ENCODE peak calls at places on chromosomes 6 and 20, in ten cellular contexts. One of them, this sample, is unnamed.
A peak's percentile ranks its signal among the peaks of the same experiment; 100 is the strongest.

GRCh38 chr20:3276400-3277015 is 37.5 kb upstream of the SLC4A11 start:
- DNase-seq in A549: peak; percentile 66
- DNase-seq in ovary: no peak
- DNase-seq in esophagus muscularis mucosa: no peak
- DNase-seq in SK-N-SH: no peak
- DNase-seq in stomach: no peak
- DNase-seq in GM12878: no peak
- DNase-seq in sigmoid colon: no peak
- DNase-seq in tibial nerve: no peak
- DNase-seq in suprapubic skin: no peak
- DNase-seq in this sample: no peak

GRCh38 chr20:9467995-9468394 is 46.4 kb upstream of the LAMP5 start:
- DNase-seq in ovary: no peak
- DNase-seq in esophagus muscularis mucosa: no peak
- DNase-seq in sigmoid colon: no peak
- DNase-seq in stomach: no peak
- DNase-seq in SK-N-SH: peak; percentile 44
- DNase-seq in suprapubic skin: no peak
- DNase-seq in A549: peak; percentile 17
- DNase-seq in GM12878: no peak
- DNase-seq in tibial nerve: no peak
- DNase-seq in this sample: no peak

GRCh38 chr6:13427346-13427745 is 60.1 kb downstream of the GFOD1 start:
- DNase-seq in tibial nerve: no peak
- DNase-seq in sigmoid colon: no peak
- DNase-seq in stomach: no peak
- DNase-seq in suprapubic skin: no peak
- DNase-seq in esophagus muscularis mucosa: no peak
- DNase-seq in A549: no peak
- DNase-seq in GM12878: peak; percentile 34
- DNase-seq in ovary: no peak
- DNase-seq in SK-N-SH: no peak
- DNase-seq in this sample: no peak

GRCh38 chr6:32194825-32195651 is 2.6 kb upstream of the GPSM3 start:
- DNase-seq in sigmoid colon: no peak
- DNase-seq in SK-N-SH: peak; percentile 45
- DNase-seq in suprapubic skin: no peak
- DNase-seq in tibial nerve: peak; percentile 62
- DNase-seq in stomach: no peak
- DNase-seq in GM12878: no peak
- DNase-seq in esophagus muscularis mucosa: no peak
- DNase-seq in ovary: no peak
- DNase-seq in A549: peak; percentile 66
- DNase-seq in this sample: peak; percentile 44

GRCh38 chr6:143496974-143497373 is 14.5 kb downstream of the FUCA2 start:
- DNase-seq in SK-N-SH: no peak
- DNase-seq in esophagus muscularis mucosa: no peak
- DNase-seq in stomach: no peak
- DNase-seq in A549: no peak
- DNase-seq in ovary: no peak
- DNase-seq in tibial nerve: no peak
- DNase-seq in sigmoid colon: no peak
- DNase-seq in suprapubic skin: no peak
- DNase-seq in GM12878: no peak
- DNase-seq in this sample: no peak

GRCh38 chr6:45541934-45542333 is 164.2 kb upstream of the SUPT3H start:
- DNase-seq in SK-N-SH: no peak
- DNase-seq in A549: no peak
- DNase-seq in sigmoid colon: no peak
- DNase-seq in ovary: no peak
- DNase-seq in GM12878: no peak
- DNase-seq in stomach: no peak
- DNase-seq in esophagus muscularis mucosa: no peak
- DNase-seq in tibial nerve: no peak
- DNase-seq in suprapubic skin: no peak
- DNase-seq in this sample: no peak

GRCh38 chr6:35607517-35608233 is 81.0 kb downstream of the FKBP5 start:
- DNase-seq in A549: no peak
- DNase-seq in GM12878: no peak
- DNase-seq in suprapubic skin: no peak
- DNase-seq in sigmoid colon: no peak
- DNase-seq in ovary: no peak
- DNase-seq in esophagus muscularis mucosa: no peak
- DNase-seq in SK-N-SH: no peak
- DNase-seq in tibial nerve: no peak
- DNase-seq in stomach: no peak
- DNase-seq in this sample: no peak

GRCh38 chr6:166757226-166758135 is 130.4 kb upstream of the RPS6KA2 start:
- DNase-seq in esophagus muscularis mucosa: no peak
- DNase-seq in stomach: no peak
- DNase-seq in GM12878: no peak
- DNase-seq in suprapubic skin: no peak
- DNase-seq in tibial nerve: no peak
- DNase-seq in ovary: peak; percentile 16
- DNase-seq in A549: no peak
- DNase-seq in sigmoid colon: no peak
- DNase-seq in SK-N-SH: peak; percentile 60
- DNase-seq in this sample: no peak

GRCh38 chr6:162409986-162410715 is 317.4 kb downstream of the PRKN start:
- DNase-seq in SK-N-SH: no peak
- DNase-seq in A549: no peak
- DNase-seq in tibial nerve: no peak
- DNase-seq in suprapubic skin: no peak
- DNase-seq in GM12878: no peak
- DNase-seq in esophagus muscularis mucosa: no peak
- DNase-seq in ovary: no peak
- DNase-seq in sigmoid colon: no peak
- DNase-seq in stomach: no peak
- DNase-seq in this sample: no peak

DNA sequence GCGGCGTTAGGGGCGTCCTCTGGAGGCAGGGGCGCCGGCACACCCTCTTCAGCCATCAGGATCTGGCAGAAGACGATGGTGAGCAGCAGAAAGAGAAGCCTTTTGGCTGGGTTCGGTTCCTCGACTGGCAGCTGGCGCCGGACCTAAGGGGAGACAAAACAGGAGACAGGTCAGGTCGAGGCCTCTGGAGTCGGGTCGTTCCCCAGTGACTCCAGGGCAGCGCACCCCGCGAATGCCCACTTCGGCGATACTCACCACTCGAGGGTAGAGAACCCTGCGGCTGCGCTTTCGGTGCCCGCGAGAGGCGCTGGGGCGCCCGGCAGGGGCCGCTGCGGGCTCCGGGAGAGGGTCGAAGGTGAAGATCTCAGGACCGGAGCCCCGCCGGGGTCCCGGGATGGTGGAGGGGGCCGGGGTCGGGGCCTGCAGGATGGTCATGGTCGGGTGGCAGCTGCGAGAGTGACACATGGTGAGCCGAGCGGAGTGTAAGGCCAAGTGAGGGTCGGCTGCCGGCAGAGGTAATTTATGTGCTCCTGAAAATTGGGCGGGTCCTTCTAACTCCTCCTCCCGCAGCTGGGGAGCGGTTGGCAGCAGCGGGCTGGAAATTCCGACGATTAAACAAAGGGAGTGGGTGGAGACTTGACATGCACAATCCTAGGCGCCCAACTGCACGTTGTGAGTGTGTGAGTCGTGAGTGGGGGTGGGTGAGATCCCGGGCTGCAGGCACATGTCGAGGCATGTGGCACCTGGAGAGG is at the start of gene IER3:
- DNase-seq in SK-N-SH: no peak
- DNase-seq in suprapubic skin: peak; percentile 93
- DNase-seq in stomach: peak; percentile 92
- DNase-seq in GM12878: no peak
- DNase-seq in esophagus muscularis mucosa: peak; percentile 98
- DNase-seq in ovary: peak; percentile 84
- DNase-seq in tibial nerve: peak; percentile 67
- DNase-seq in A549: peak; percentile 93
- DNase-seq in sigmoid colon: peak; percentile 94
- DNase-seq in this sample: peak; percentile 93
- TF ChIP-seq EP300 in SK-N-SH: no peak
- TF ChIP-seq EP300 in suprapubic skin: no peak
- TF ChIP-seq EP300 in stomach: no peak
- TF ChIP-seq EP300 in GM12878: no peak
- TF ChIP-seq EP300 in esophagus muscularis mucosa: no peak
- TF ChIP-seq EP300 in ovary: no peak
- TF ChIP-seq EP300 in tibial nerve: peak; percentile 89
- TF ChIP-seq EP300 in A549: no peak
- TF ChIP-seq EP300 in sigmoid colon: no peak
- TF ChIP-seq EP300 in this sample: no peak

GRCh38 chr6:146543940-146544661 is 468 bp downstream of the RAB32 start:
- DNase-seq in suprapubic skin: peak; percentile 74
- DNase-seq in ovary: peak; percentile 39
- DNase-seq in GM12878: no peak
- DNase-seq in tibial nerve: peak; percentile 37
- DNase-seq in A549: peak; percentile 54
- DNase-seq in stomach: peak; percentile 49
- DNase-seq in sigmoid colon: peak; percentile 70
- DNase-seq in SK-N-SH: no peak
- DNase-seq in esophagus muscularis mucosa: peak; percentile 93
- DNase-seq in this sample: peak; percentile 67
- TF ChIP-seq EP300 in suprapubic skin: no peak
- TF ChIP-seq EP300 in ovary: no peak
- TF ChIP-seq EP300 in GM12878: no peak
- TF ChIP-seq EP300 in tibial nerve: no peak
- TF ChIP-seq EP300 in A549: no peak
- TF ChIP-seq EP300 in stomach: no peak
- TF ChIP-seq EP300 in sigmoid colon: no peak
- TF ChIP-seq EP300 in SK-N-SH: no peak
- TF ChIP-seq EP300 in esophagus muscularis mucosa: no peak
- TF ChIP-seq EP300 in this sample: no peak

GRCh38 chr20:906703-907102 is 9.4 kb downstream of the ANGPT4 start:
- DNase-seq in GM12878: no peak
- DNase-seq in SK-N-SH: no peak
- DNase-seq in A549: no peak
- DNase-seq in suprapubic skin: no peak
- DNase-seq in sigmoid colon: no peak
- DNase-seq in esophagus muscularis mucosa: no peak
- DNase-seq in tibial nerve: peak; percentile 23
- DNase-seq in stomach: no peak
- DNase-seq in ovary: no peak
- DNase-seq in this sample: no peak
- TF ChIP-seq EP300 in GM12878: no peak
- TF ChIP-seq EP300 in SK-N-SH: no peak
- TF ChIP-seq EP300 in A549: no peak
- TF ChIP-seq EP300 in suprapubic skin: no peak
- TF ChIP-seq EP300 in sigmoid colon: no peak
- TF ChIP-seq EP300 in esophagus muscularis mucosa: no peak
- TF ChIP-seq EP300 in tibial nerve: no peak
- TF ChIP-seq EP300 in stomach: no peak
- TF ChIP-seq EP300 in ovary: no peak
- TF ChIP-seq EP300 in this sample: no peak

GRCh38 chr20:62887860-62888239 is 26.2 kb upstream of the TCFL5 start:
- DNase-seq in A549: no peak
- DNase-seq in SK-N-SH: peak; percentile 26
- DNase-seq in esophagus muscularis mucosa: no peak
- DNase-seq in suprapubic skin: no peak
- DNase-seq in tibial nerve: no peak
- DNase-seq in sigmoid colon: no peak
- DNase-seq in ovary: no peak
- DNase-seq in stomach: no peak
- DNase-seq in GM12878: no peak
- DNase-seq in this sample: no peak
- TF ChIP-seq EP300 in A549: no peak
- TF ChIP-seq EP300 in SK-N-SH: no peak
- TF ChIP-seq EP300 in esophagus muscularis mucosa: no peak
- TF ChIP-seq EP300 in suprapubic skin: no peak
- TF ChIP-seq EP300 in tibial nerve: no peak
- TF ChIP-seq EP300 in sigmoid colon: no peak
- TF ChIP-seq EP300 in ovary: no peak
- TF ChIP-seq EP300 in stomach: no peak
- TF ChIP-seq EP300 in GM12878: no peak
- TF ChIP-seq EP300 in this sample: no peak

DNA sequence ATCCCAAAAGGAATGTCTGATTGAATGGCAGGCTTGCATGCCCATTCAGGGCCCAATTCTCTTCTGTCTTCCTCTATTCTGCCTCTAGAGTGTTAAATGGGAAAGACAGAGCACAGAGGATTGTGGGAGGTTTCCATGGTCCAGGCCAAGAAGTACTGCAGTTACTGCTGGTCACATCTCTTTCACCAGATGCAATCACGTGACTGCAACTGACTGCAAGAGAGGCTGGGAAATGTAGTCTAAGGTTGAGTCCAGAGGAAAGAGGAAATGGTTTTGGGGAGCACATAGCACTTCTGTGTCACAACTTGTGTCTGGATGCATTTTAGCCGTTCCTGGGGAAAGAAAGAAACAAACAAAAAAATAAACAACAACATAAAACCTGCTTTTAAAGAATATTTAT is 336.4 kb upstream of the BTBD3 start:
- DNase-seq in esophagus muscularis mucosa: no peak
- DNase-seq in A549: peak; percentile 55
- DNase-seq in SK-N-SH: no peak
- DNase-seq in sigmoid colon: no peak
- DNase-seq in stomach: no peak
- DNase-seq in suprapubic skin: no peak
- DNase-seq in tibial nerve: no peak
- DNase-seq in GM12878: no peak
- DNase-seq in ovary: no peak
- DNase-seq in this sample: no peak
- TF ChIP-seq EP300 in esophagus muscularis mucosa: no peak
- TF ChIP-seq EP300 in A549: no peak
- TF ChIP-seq EP300 in SK-N-SH: no peak
- TF ChIP-seq EP300 in sigmoid colon: no peak
- TF ChIP-seq EP300 in stomach: no peak
- TF ChIP-seq EP300 in suprapubic skin: no peak
- TF ChIP-seq EP300 in tibial nerve: no peak
- TF ChIP-seq EP300 in GM12878: no peak
- TF ChIP-seq EP300 in ovary: no peak
- TF ChIP-seq EP300 in this sample: no peak

This sample was measured in transverse colon.